ENCODE peak calls at places on chromosomes 13 and 19, in six cellular contexts. A, R, N, V, K and B are unnamed samples.
A peak's percentile ranks its signal among the peaks of the same experiment; 100 is the strongest.

GRCh38 chr13:48559638-48560320 is 26.9 kb upstream of the RCBTB2 start:
- DNase-seq in V (no peak), N (no peak), R (no peak), K (no peak), A (no peak), B (no peak)

GRCh38 chr19:37950471-37951175 is 43.6 kb downstream of the SIPA1L3 start:
- DNase-seq in N (no peak), V (no peak), A (no peak), K (no peak), R (no peak), B (no peak)

GRCh38 chr19:45968626-45969025 is 5.0 kb downstream of the NOVA2 start:
- DNase-seq in V (no peak), K (no peak), A (no peak), R (no peak), N (no peak), B (no peak)

GRCh38 chr13:79389031-79389430 is 17.0 kb downstream of the RBM26 start:
- DNase-seq in A (no peak), N (no peak), V (no peak), K (no peak), R (no peak), B (no peak)

GRCh38 chr19:34066007-34066656 is 106.2 kb upstream of the LSM14A start:
- DNase-seq in A (no peak), V (no peak), K (no peak), R (no peak), N (no peak), B (no peak)

GRCh38 chr19:407501-408440 is 1.2 kb downstream of the C2CD4C start:
- DNase-seq in N (no peak), K (no peak), A (no peak), R (no peak), V (no peak), B (no peak)

GRCh38 chr13:43363156-43363918 is 340.0 kb downstream of the DNAJC15 start:
- DNase-seq in K (no peak), N (peak; percentile 17), A (no peak), R (no peak), V (no peak), B (no peak)

GRCh38 chr19:7852851-7853759 is 21.1 kb downstream of the PRR36 start:
- DNase-seq in K (peak; percentile 89), R (no peak), A (peak; percentile 48), N (peak; percentile 78), V (peak; percentile 90), B (peak; percentile 85)

GRCh38 chr19:33193864-33194362 is at the start of gene LRP3:
- DNase-seq in A (no peak), R (no peak), K (no peak), N (peak; percentile 26), V (peak; percentile 57), B (no peak)

GRCh38 chr19:5654931-5655330 is 25.4 kb downstream of the MICOS13 start:
- DNase-seq in A (no peak), K (no peak), N (no peak), R (no peak), V (no peak), B (no peak)